ENCODE peak calls at places on chromosomes 16 and 17, in eight cellular contexts. W is T-cell, B is GDM1, K is EL, H is memory B cell, D is ovary, A is KG1, M is GM19239. X is an unnamed sample.

GRCh38 chr16:83994087-83994486 is 26.0 kb downstream of the NECAB2 start:
- DNase-seq in M (no peak), A (peak), H (no peak), D (no peak), W (no peak), B (no peak), K (peak), X (no peak)

GRCh38 chr17:49588726-49589555 is 13.3 kb downstream of the NXPH3 start:
- DNase-seq in H (no peak), A (no peak), K (peak), B (no peak), D (no peak), M (no peak), W (no peak), X (no peak)

GRCh38 chr16:14194706-14195105 is 123.6 kb downstream of the MRTFB start:
- DNase-seq in A (no peak), D (no peak), K (no peak), B (no peak), W (no peak), M (no peak), H (no peak), X (no peak)

GRCh38 chr17:44203731-44204452 is 4.2 kb upstream of the ATXN7L3 start:
- DNase-seq in W (no peak), B (peak), H (no peak), D (no peak), A (peak), M (no peak), K (peak), X (no peak)

GRCh38 chr16:720507-720989 is 398 bp upstream of the ANTKMT start:
- DNase-seq in M (no peak), H (no peak), B (no peak), D (no peak), K (peak), A (no peak), W (no peak), X (no peak)

GRCh38 chr16:89476379-89476778 is 14.0 kb downstream of the ANKRD11 start:
- DNase-seq in K (no peak), M (no peak), B (no peak), D (no peak), A (no peak), H (no peak), W (no peak), X (peak)

GRCh38 chr16:31128711-31129567 is 6.6 kb downstream of the PRSS8 start:
- DNase-seq in K (no peak), A (peak), D (no peak), M (no peak), B (peak), W (no peak), H (no peak), X (no peak)

GRCh38 chr17:56521439-56522141 is 71.9 kb upstream of the NOG start:
- DNase-seq in M (no peak), W (no peak), B (no peak), A (no peak), K (no peak), H (no peak), D (no peak), X (no peak)

GRCh38 chr16:54926166-54926838 is 4.4 kb upstream of the IRX5 start:
- DNase-seq in K (peak), B (no peak), D (no peak), A (no peak), M (no peak), W (no peak), H (no peak), X (no peak)

GRCh38 chr17:43814714-43815113 is 18.2 kb downstream of the MPP3 start:
- DNase-seq in K (peak), H (no peak), M (no peak), B (no peak), A (no peak), W (no peak), D (no peak), X (no peak)

GRCh38 chr16:56747486-56748045 is 17.6 kb downstream of the NUP93 start:
- DNase-seq in M (no peak), H (no peak), W (no peak), B (no peak), D (no peak), K (no peak), A (no peak), X (no peak)

GRCh38 chr17:66275651-66276050 is 26.8 kb upstream of the PRKCA start:
- DNase-seq in M (no peak), W (no peak), A (no peak), D (no peak), K (peak), B (no peak), H (no peak), X (peak)

GRCh38 chr16:7651803-7652570 is 319.3 kb downstream of the RBFOX1 start:
- DNase-seq in W (no peak), D (no peak), K (no peak), B (no peak), M (no peak), A (no peak), H (no peak), X (no peak)

GRCh38 chr17:82316651-82317393 is 586 bp downstream of the CD7 start:
- DNase-seq in A (no peak), D (no peak), H (no peak), K (no peak), W (no peak), M (no peak), B (no peak), X (no peak)

GRCh38 chr16:89300311-89300975 is 82.9 kb downstream of the ZNF778 start:
- DNase-seq in D (no peak), H (no peak), M (no peak), B (no peak), W (no peak), K (no peak), A (no peak), X (peak)

GRCh38 chr16:88754912-88755744 is 29.9 kb downstream of the PIEZO1 start:
- DNase-seq in W (no peak), M (no peak), K (peak), H (no peak), B (no peak), A (no peak), D (no peak), X (peak)

GRCh38 chr17:20706752-20707372 is 127.3 kb downstream of the CDRT15L2 start:
- DNase-seq in W (no peak), M (no peak), B (no peak), H (no peak), K (peak), A (no peak), D (no peak), X (peak)

GRCh38 chr16:19008770-19009169 is 25.0 kb downstream of the TMC7 start:
- DNase-seq in W (no peak), A (no peak), H (no peak), M (no peak), D (no peak), B (no peak), K (peak), X (no peak)

GRCh38 chr17:82884923-82885322 is 45.1 kb upstream of the ZNF750 start:
- DNase-seq in K (no peak), M (no peak), W (no peak), D (no peak), A (no peak), H (no peak), B (no peak), X (no peak)

GRCh38 chr17:29613371-29613837 is 9.3 kb downstream of the CORO6 start:
- DNase-seq in A (no peak), K (peak), B (no peak), H (peak), W (peak), M (peak), D (peak), X (peak)

GRCh38 chr16:54366943-54367342 is 80.4 kb upstream of the IRX3 start:
- DNase-seq in A (no peak), D (no peak), B (no peak), K (no peak), H (no peak), W (no peak), M (no peak), X (no peak)

GRCh38 chr17:83202002-83203000 is 122.9 kb downstream of the METRNL start:
- DNase-seq in K (no peak), D (no peak), A (no peak), W (no peak), M (no peak), H (no peak), B (no peak), X (peak)

GRCh38 chr17:74153456-74153810 is 50.0 kb upstream of the RPL38 start:
- DNase-seq in D (no peak), K (no peak), A (no peak), B (no peak), H (no peak), W (no peak), M (no peak), X (no peak)

GRCh38 chr16:88702364-88703210 is 3.6 kb downstream of the RNF166 start:
- DNase-seq in A (no peak), W (no peak), D (no peak), M (no peak), H (no peak), K (no peak), B (no peak), X (no peak)

GRCh38 chr16:55576369-55576768 is 9.9 kb downstream of the CAPNS2 start:
- DNase-seq in D (no peak), H (no peak), M (no peak), W (no peak), K (no peak), A (no peak), B (no peak), X (no peak)

X was measured in prostate gland.